ENCODE peak calls at places on chromosomes 6 and 20, in six cellular contexts. L is GM13977, M is GM20000, Q is tibial nerve, E is Calu3, N is endothelial cell of umbilical vein. T is an unnamed sample.

GRCh38 chr20:62159835-62160234 is 16.3 kb downstream of the SS18L1 start:
- DNase-seq in Q (no peak), L (peak), M (peak), E (peak), N (no peak), T (no peak)

GRCh38 chr6:44062771-44063560 is 64.3 kb downstream of the MRPL14 start:
- DNase-seq in E (no peak), M (no peak), N (no peak), L (peak), Q (no peak), T (no peak)

GRCh38 chr6:100461273-100461919 is 3.3 kb downstream of the SIM1 start:
- DNase-seq in N (peak), Q (no peak), M (no peak), L (no peak), E (peak), T (peak)

GRCh38 chr6:3175742-3176321 is 18.5 kb upstream of the TUBB2A start:
- DNase-seq in M (no peak), Q (no peak), E (no peak), N (no peak), L (no peak), T (no peak)

GRCh38 chr6:107638493-107638892 is 148.6 kb downstream of the SOBP start:
- DNase-seq in Q (no peak), L (peak), M (no peak), N (no peak), E (no peak), T (no peak)

GRCh38 chr6:107819976-107820551 is 4.0 kb downstream of the SCML4 start:
- DNase-seq in N (no peak), Q (no peak), L (no peak), E (no peak), M (no peak), T (no peak)

GRCh38 chr6:113414511-113414910 is 442.6 kb upstream of the MARCKS start:
- DNase-seq in N (peak), M (no peak), Q (peak), E (peak), L (no peak), T (no peak)

GRCh38 chr6:118122161-118122560 is 215.1 kb downstream of the SLC35F1 start:
- DNase-seq in L (no peak), M (no peak), E (no peak), Q (no peak), N (no peak), T (no peak)

GRCh38 chr20:14948416-14948815 is 611.0 kb upstream of the FLRT3 start:
- DNase-seq in E (no peak), N (peak), L (no peak), M (no peak), Q (no peak), T (no peak)

GRCh38 chr20:13468166-13468565 is 170.6 kb downstream of the TASP1 start:
- DNase-seq in E (no peak), Q (no peak), M (no peak), N (no peak), L (no peak), T (no peak)

GRCh38 chr6:4172368-4172767 is 37.0 kb upstream of the ECI2 start:
- DNase-seq in Q (no peak), N (no peak), E (no peak), L (no peak), M (no peak), T (no peak)

GRCh38 chr6:6392214-6393068 is 72.0 kb upstream of the F13A1 start:
- DNase-seq in M (peak), L (peak), N (no peak), E (no peak), Q (no peak), T (no peak)

GRCh38 chr6:43303751-43304331 is 4.8 kb downstream of the CRIP3 start:
- DNase-seq in M (no peak), N (no peak), L (no peak), Q (no peak), E (no peak), T (no peak)

GRCh38 chr6:138593100-138593877 is 94.0 kb upstream of the NHSL1 start:
- DNase-seq in N (peak), L (peak), Q (peak), M (peak), E (peak), T (no peak)

GRCh38 chr6:21615504-21615903 is 22.0 kb downstream of the SOX4 start:
- DNase-seq in E (no peak), N (peak), M (no peak), Q (no peak), L (no peak), T (no peak)

GRCh38 chr6:22631101-22631500 is 61.7 kb downstream of the HDGFL1 start:
- DNase-seq in N (no peak), E (no peak), Q (no peak), L (no peak), M (no peak), T (no peak)

GRCh38 chr6:155107432-155108069 is 112.4 kb downstream of the TIAM2 start:
- DNase-seq in Q (no peak), E (no peak), N (no peak), L (no peak), M (no peak), T (no peak)

GRCh38 chr6:143773503-143773902 is 69.6 kb upstream of the LTV1 start:
- DNase-seq in M (no peak), L (no peak), Q (no peak), E (no peak), N (no peak), T (no peak)

GRCh38 chr20:45300961-45301360 is 5.7 kb upstream of the RBPJL start:
- DNase-seq in L (peak), E (peak), Q (no peak), N (peak), M (peak), T (no peak)

GRCh38 chr6:24927985-24928735 is 7.6 kb downstream of the RIPOR2 start:
- DNase-seq in E (no peak), Q (no peak), M (no peak), N (no peak), L (no peak), T (no peak)

GRCh38 chr6:36851149-36851614 is 11.9 kb upstream of the CPNE5 start:
- DNase-seq in Q (peak), N (peak), M (peak), L (peak), E (peak), T (no peak)

GRCh38 chr6:105452924-105453756 is 50.3 kb upstream of the PREP start:
- DNase-seq in E (no peak), Q (no peak), L (peak), M (peak), N (peak), T (no peak)

GRCh38 chr6:14922706-14923105 is 323.2 kb upstream of the JARID2 start:
- DNase-seq in N (no peak), E (no peak), M (no peak), Q (no peak), L (no peak), T (no peak)

GRCh38 chr6:15464211-15464725 is 198.6 kb downstream of the DTNBP1 start:
- DNase-seq in N (peak), Q (peak), M (peak), E (peak), L (no peak), T (no peak)

GRCh38 chr6:7196685-7197283 is 89.0 kb downstream of the RREB1 start:
- DNase-seq in Q (no peak), M (no peak), N (no peak), E (no peak), L (no peak), T (no peak)

GRCh38 chr20:16097788-16098187 is 475.5 kb downstream of the KIF16B start:
- DNase-seq in L (no peak), Q (no peak), M (no peak), N (no peak), E (no peak), T (no peak)

GRCh38 chr6:74070091-74070490 is 374.1 kb downstream of the CD109 start:
- DNase-seq in E (no peak), L (no peak), M (no peak), N (no peak), Q (no peak), T (no peak)

GRCh38 chr20:3177746-3178477 is 4.6 kb upstream of the LZTS3 start:
- DNase-seq in L (no peak), N (no peak), E (no peak), Q (no peak), M (no peak), T (no peak)

GRCh38 chr6:41846666-41847237 is 48.4 kb downstream of the USP49 start:
- DNase-seq in L (peak), M (peak), N (peak), Q (peak), E (peak), T (peak)

GRCh38 chr6:39599996-39600395 is 125.2 kb downstream of the KIF6 start:
- DNase-seq in N (no peak), L (no peak), Q (no peak), E (no peak), M (no peak), T (no peak)

GRCh38 chr20:9617940-9618339 is 103.5 kb downstream of the LAMP5 start:
- DNase-seq in N (no peak), M (no peak), L (no peak), E (peak), Q (no peak), T (no peak)

GRCh38 chr6:52994031-52994788 is 874 bp downstream of the GSTA4 start:
- DNase-seq in E (no peak), N (peak), M (no peak), Q (peak), L (no peak), T (no peak)

GRCh38 chr20:62885808-62886708 is 24.4 kb upstream of the TCFL5 start:
- DNase-seq in L (no peak), N (no peak), E (no peak), M (no peak), Q (no peak), T (no peak)

GRCh38 chr6:4804095-4804494 is 27.9 kb downstream of the CDYL start:
- DNase-seq in E (no peak), L (no peak), Q (no peak), M (no peak), N (no peak), T (no peak)

GRCh38 chr6:156925718-156926607 is 148.8 kb downstream of the ARID1B start:
- DNase-seq in Q (no peak), M (peak), N (no peak), L (peak), E (no peak), T (no peak)

GRCh38 chr6:131083687-131084086 is 20.6 kb upstream of the EPB41L2 start:
- DNase-seq in L (no peak), N (no peak), Q (no peak), M (no peak), E (no peak), T (no peak)

GRCh38 chr20:18362916-18363315 is 74.6 kb downstream of the ZNF133 start:
- DNase-seq in E (no peak), N (no peak), Q (no peak), M (no peak), L (no peak), T (no peak)

GRCh38 chr6:36786055-36786675 is 53.1 kb downstream of the CPNE5 start:
- DNase-seq in N (no peak), M (no peak), E (no peak), L (no peak), Q (no peak), T (no peak)

GRCh38 chr6:26045046-26045938 is 41.9 kb upstream of the HFE start:
- DNase-seq in Q (peak), N (peak), L (peak), E (peak), M (peak), T (no peak)

GRCh38 chr20:835220-836045 is 1.9 kb downstream of the FAM110A start:
- DNase-seq in M (peak), E (no peak), Q (no peak), L (no peak), N (no peak), T (no peak)

GRCh38 chr6:110408891-110409290 is 6.5 kb downstream of the DDO start:
- DNase-seq in L (no peak), Q (no peak), E (no peak), N (no peak), M (no peak), T (no peak)
- TF ChIP-seq CTCF in L (no peak), Q (no peak), E (no peak), N (no peak), M (no peak), T (no peak)

DNA sequence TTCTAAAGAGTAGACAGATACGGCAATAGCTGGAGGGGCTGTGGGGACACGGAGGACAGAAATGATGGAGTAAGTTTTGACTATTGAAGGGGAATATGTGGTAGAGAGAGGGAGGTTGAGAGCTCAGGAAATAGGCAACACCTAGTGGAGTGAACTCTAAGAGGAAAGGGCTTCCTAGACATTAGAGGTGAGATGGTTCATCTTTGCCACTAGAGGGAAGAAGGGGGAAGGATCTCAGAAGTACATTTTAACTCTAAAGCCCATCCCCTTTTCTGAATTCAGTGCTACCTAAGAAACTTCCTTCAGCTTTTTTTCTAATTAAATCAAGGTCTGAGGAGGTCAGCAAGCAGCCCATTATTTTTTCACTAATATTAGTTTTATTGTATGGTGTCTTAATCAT is 689.4 kb upstream of the MAP3K7 start:
- DNase-seq in Q (no peak), M (peak), E (no peak), L (peak), N (no peak), T (no peak)
- TF ChIP-seq CTCF in Q (no peak), M (no peak), E (no peak), L (peak), N (peak), T (no peak)

GRCh38 chr20:41853803-41854202 is 235.6 kb upstream of the CHD6 start:
- DNase-seq in N (no peak), L (no peak), Q (no peak), E (no peak), M (no peak), T (no peak)

GRCh38 chr20:41848180-41848579 is 230.0 kb upstream of the CHD6 start:
- DNase-seq in Q (no peak), E (no peak), M (no peak), L (no peak), N (no peak), T (no peak)
- TF ChIP-seq CTCF in Q (no peak), E (no peak), M (no peak), L (no peak), N (no peak), T (no peak)

GRCh38 chr20:36167826-36168634 is 13.5 kb downstream of the EPB41L1 start:
- DNase-seq in Q (no peak), L (no peak), M (no peak), E (peak), N (no peak), T (no peak)
- TF ChIP-seq CTCF in Q (no peak), L (no peak), M (no peak), E (no peak), N (no peak), T (no peak)

DNA sequence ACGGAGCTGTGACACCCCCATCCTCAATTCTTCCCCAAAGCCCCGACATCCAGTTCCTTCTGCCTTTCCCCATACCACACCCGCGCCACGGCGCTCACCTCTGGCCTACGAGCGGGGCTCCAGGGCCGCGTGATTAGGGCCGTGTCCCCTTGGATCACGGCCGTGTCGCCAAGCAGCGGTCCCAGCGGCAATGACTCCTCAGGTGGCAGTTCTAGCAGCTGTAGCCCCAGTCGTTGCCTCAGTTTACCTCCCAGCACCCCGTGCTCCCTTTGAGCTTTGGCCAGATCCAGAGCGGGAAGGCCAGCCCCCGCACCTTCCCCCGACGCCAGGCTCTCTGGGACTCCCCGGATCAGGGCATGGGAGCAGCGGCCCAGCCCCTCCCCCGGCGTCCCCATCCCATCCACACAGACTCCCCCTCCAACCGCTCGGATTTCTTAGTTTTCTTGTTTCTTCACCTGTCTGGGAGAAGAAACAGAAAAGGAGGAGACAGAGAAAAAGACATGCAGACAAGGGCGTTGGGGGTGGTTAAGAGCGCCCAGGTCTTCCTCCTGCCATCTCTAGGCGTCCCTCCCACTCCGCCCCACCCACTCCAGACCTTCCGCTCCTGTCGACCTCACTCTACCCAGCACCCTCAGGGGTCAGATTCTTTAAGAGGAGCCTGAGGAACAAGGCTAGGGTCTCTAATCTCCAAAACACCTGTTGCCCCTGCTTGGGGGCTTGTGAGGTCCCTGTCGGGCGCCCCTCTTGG is at the start of gene DDAH2:
- DNase-seq in N (no peak), M (no peak), L (no peak), Q (no peak), E (no peak), T (no peak)
- TF ChIP-seq CTCF in N (no peak), M (peak), L (no peak), Q (peak), E (peak), T (no peak)

GRCh38 chr6:31970604-31971271 is 1.2 kb downstream of the DXO start:
- DNase-seq in E (no peak), Q (no peak), N (no peak), L (no peak), M (no peak), T (no peak)

GRCh38 chr6:31969712-31970603 is 2.0 kb downstream of the DXO start:
- DNase-seq in N (no peak), L (no peak), M (no peak), E (no peak), Q (no peak), T (no peak)

GRCh38 chr6:31971993-31972708 is at the start of gene DXO:
- DNase-seq in Q (peak), M (peak), N (peak), L (peak), E (peak), T (peak)

GRCh38 chr6:31971279-31971992 is 502 bp downstream of the DXO start:
- DNase-seq in N (no peak), Q (no peak), L (no peak), M (no peak), E (no peak), T (no peak)

DNA sequence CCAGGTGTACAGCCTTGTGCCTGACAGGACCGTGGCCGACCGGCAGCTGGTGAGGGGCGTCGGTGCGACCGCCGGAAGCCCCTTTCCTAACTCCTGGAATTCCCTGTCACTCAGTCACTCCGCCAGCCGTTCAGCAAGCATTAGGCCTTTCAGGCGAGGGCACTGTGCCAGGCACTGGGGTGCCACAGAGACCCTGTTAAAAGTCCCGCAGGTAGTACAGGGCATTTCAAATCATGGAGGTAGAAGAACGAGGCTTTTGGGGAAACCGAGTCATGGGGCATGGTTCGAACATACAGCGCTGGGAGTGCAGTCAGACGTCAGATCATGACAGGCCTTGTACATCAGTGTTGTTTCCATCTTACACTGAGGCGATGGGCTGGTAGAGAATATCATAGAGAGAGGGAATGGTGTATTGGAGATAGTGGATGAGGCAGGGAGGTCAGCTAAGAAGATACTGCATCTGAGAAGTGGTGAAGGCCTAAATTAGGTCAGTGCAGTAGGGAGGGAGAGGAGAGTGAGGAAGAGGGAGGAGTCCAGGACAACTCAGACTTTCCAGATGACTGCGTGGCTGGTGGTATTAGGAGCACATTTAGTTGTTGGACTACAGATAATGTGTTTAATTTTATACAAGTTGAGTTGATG is 892 bp upstream of the DXO start:
- DNase-seq in Q (no peak), L (no peak), E (no peak), N (peak), M (peak), T (no peak)
- TF ChIP-seq CTCF in Q (no peak), L (no peak), E (no peak), N (no peak), M (no peak), T (no peak)

GRCh38 chr6:139990865-139991264 is 616.4 kb upstream of the CITED2 start:
- DNase-seq in E (no peak), Q (no peak), N (no peak), L (no peak), M (no peak), T (no peak)

GRCh38 chr6:140001851-140002301 is 627.4 kb upstream of the CITED2 start:
- DNase-seq in N (no peak), L (no peak), M (no peak), E (no peak), Q (no peak), T (no peak)

GRCh38 chr6:140001005-140001404 is 626.6 kb upstream of the CITED2 start:
- DNase-seq in L (no peak), Q (no peak), N (no peak), M (no peak), E (no peak), T (no peak)

DNA sequence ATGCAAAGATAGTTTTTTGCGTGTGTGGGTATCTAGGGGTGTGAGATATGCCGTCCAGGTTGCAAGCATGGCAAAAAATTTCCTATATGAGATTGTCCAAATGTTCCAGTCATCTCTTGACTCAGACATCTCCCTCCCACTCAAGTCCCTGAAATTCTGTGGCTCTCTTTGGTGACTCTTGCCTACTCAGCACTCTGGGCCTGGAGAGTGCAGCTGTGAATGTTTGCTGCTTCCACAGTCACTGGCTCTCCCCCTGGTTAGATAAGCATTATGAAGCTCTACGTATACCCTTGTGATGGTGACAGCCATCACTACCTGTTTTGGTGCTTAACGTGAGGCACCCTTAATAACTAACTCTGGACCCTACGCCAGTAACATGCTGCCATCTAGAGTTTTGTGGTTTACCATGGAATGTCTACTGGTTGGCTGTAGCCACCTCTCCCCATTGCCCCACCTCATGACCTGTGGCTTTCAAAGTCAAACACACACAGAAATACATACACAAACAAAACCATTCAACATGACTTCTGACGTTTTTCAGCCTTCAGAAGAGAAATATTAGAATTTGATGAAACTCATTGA is 621.9 kb upstream of the CITED2 start:
- DNase-seq in M (peak), L (peak), E (peak), Q (no peak), N (no peak), T (no peak)
- TF ChIP-seq CTCF in M (no peak), L (peak), E (no peak), Q (no peak), N (no peak), T (no peak)

T was measured in mesothelial cell of epicardium.